ENCODE peak calls at places on chromosomes 4 and X, in ten cellular contexts. L is A549, D is K562, G is sigmoid colon, Q is suprapubic skin, H is H1, O is lower leg skin, W is tibial nerve, F is IMR-90, S is heart left ventricle. I is an unnamed sample.

GRCh38 chrX:70082723-70083122 is 20.5 kb downstream of the OTUD6A start:
- DNase-seq in L (no peak), D (no peak), G (no peak), Q (no peak), H (no peak), O (no peak), W (no peak), F (no peak), S (no peak), I (no peak)

GRCh38 chr4:22462693-22463092 is 53.2 kb downstream of the ADGRA3 start:
- DNase-seq in L (no peak), D (no peak), G (no peak), Q (no peak), H (no peak), O (no peak), W (no peak), F (no peak), S (no peak), I (no peak)

GRCh38 chrX:119155416-119156035 is 27.9 kb upstream of the KIAA1210 start:
- DNase-seq in L (peak), D (no peak), G (no peak), Q (no peak), H (no peak), O (no peak), W (no peak), F (peak), S (no peak), I (no peak)

GRCh38 chr4:176601156-176601555 is 191.6 kb downstream of the VEGFC start:
- DNase-seq in L (peak), D (no peak), G (no peak), Q (no peak), H (no peak), O (no peak), W (no peak), F (no peak), S (no peak), I (no peak)

GRCh38 chr4:17332483-17332882 is 179.4 kb downstream of the QDPR start:
- DNase-seq in L (no peak), D (no peak), G (no peak), Q (no peak), H (no peak), O (no peak), W (no peak), F (no peak), S (no peak), I (no peak)

GRCh38 chr4:9877123-9877522 is 95.7 kb downstream of the DRD5 start:
- DNase-seq in L (no peak), D (no peak), G (no peak), Q (no peak), H (no peak), O (peak), W (no peak), F (no peak), S (no peak), I (no peak)

GRCh38 chr4:127870688-127871087 is 10.0 kb upstream of the PLK4 start:
- DNase-seq in L (peak), D (no peak), G (no peak), Q (no peak), H (no peak), O (no peak), W (no peak), F (peak), S (no peak), I (peak)

GRCh38 chr4:95627709-95628108 is 78.9 kb upstream of the UNC5C start:
- DNase-seq in L (no peak), D (no peak), G (no peak), Q (no peak), H (no peak), O (no peak), W (no peak), F (no peak), S (no peak), I (no peak)

GRCh38 chr4:137909910-137910309 is 332.2 kb downstream of the SLC7A11 start:
- DNase-seq in L (no peak), D (no peak), G (no peak), Q (no peak), H (peak), O (no peak), W (peak), F (no peak), S (peak), I (peak)

GRCh38 chrX:6738518-6739470 is 203.9 kb upstream of the VCX3A start:
- DNase-seq in L (no peak), D (no peak), G (no peak), Q (no peak), H (no peak), O (no peak), W (no peak), F (no peak), S (no peak), I (no peak)

GRCh38 chr4:110510955-110511544 is 35.1 kb downstream of the ENPEP start:
- DNase-seq in L (peak), D (peak), G (no peak), Q (no peak), H (no peak), O (no peak), W (no peak), F (peak), S (no peak), I (no peak)

GRCh38 chr4:16663722-16664121 is 234.7 kb downstream of the LDB2 start:
- DNase-seq in L (no peak), D (no peak), G (no peak), Q (no peak), H (no peak), O (no peak), W (no peak), F (no peak), S (no peak), I (no peak)

GRCh38 chr4:24799196-24799543 is 3.8 kb downstream of the SOD3 start:
- DNase-seq in L (no peak), D (no peak), G (no peak), Q (no peak), H (no peak), O (no peak), W (no peak), F (no peak), S (no peak), I (no peak)

GRCh38 chrX:111095974-111096870 is at the start of gene PAK3:
- DNase-seq in L (peak), D (no peak), G (peak), Q (peak), H (peak), O (no peak), W (no peak), F (peak), S (peak), I (peak)

GRCh38 chr4:157806176-157806575 is 366.6 kb downstream of the GASK1B start:
- DNase-seq in L (no peak), D (no peak), G (no peak), Q (no peak), H (no peak), O (no peak), W (no peak), F (no peak), S (no peak), I (no peak)

GRCh38 chr4:145069361-145069760 is 28.6 kb downstream of the ANAPC10 start:
- DNase-seq in L (no peak), D (no peak), G (no peak), Q (no peak), H (no peak), O (no peak), W (no peak), F (peak), S (no peak), I (no peak)

GRCh38 chr4:147160908-147161513 is 215.3 kb upstream of the TTC29 start:
- DNase-seq in L (peak), D (peak), G (no peak), Q (no peak), H (no peak), O (no peak), W (no peak), F (peak), S (no peak), I (peak)

GRCh38 chr4:13218316-13218958 is 265.7 kb downstream of the RAB28 start:
- DNase-seq in L (no peak), D (no peak), G (peak), Q (no peak), H (no peak), O (no peak), W (no peak), F (no peak), S (no peak), I (no peak)

GRCh38 chrX:151359931-151360871 is 36.8 kb upstream of the VMA21 start:
- DNase-seq in L (no peak), D (peak), G (no peak), Q (no peak), H (peak), O (no peak), W (no peak), F (no peak), S (no peak), I (peak)

GRCh38 chr4:15451181-15451865 is 18.4 kb upstream of the CC2D2A start:
- DNase-seq in L (no peak), D (no peak), G (no peak), Q (no peak), H (no peak), O (no peak), W (no peak), F (peak), S (no peak), I (no peak)

GRCh38 chr4:1767770-1768366 is 25.2 kb upstream of the FGFR3 start:
- DNase-seq in L (peak), D (peak), G (no peak), Q (no peak), H (peak), O (no peak), W (no peak), F (peak), S (no peak), I (peak)
- TF ChIP-seq CTCF in L (peak), D (peak), G (no peak), Q (no peak), H (peak), O (no peak), W (no peak), F (peak), S (no peak), I (no peak)

GRCh38 chr4:140756292-140757219 is at the start of gene TBC1D9:
- DNase-seq in L (peak), D (no peak), G (peak), Q (peak), H (peak), O (peak), W (peak), F (peak), S (peak), I (peak)
- TF ChIP-seq POLR2A in L (peak), D (no peak), G (no peak), Q (no peak), H (peak), O (no peak), W (peak), F (no peak), S (peak), I (peak)

GRCh38 chrX:56503941-56504673 is 59.3 kb upstream of the UBQLN2 start:
- DNase-seq in L (peak), D (no peak), G (no peak), Q (no peak), H (no peak), O (no peak), W (no peak), F (no peak), S (no peak), I (no peak)
- TF ChIP-seq CTCF in L (no peak), D (no peak), G (peak), Q (no peak), H (no peak), O (no peak), W (no peak), F (no peak), S (no peak), I (no peak)

GRCh38 chr4:118836763-118837507 is 1.0 kb upstream of the SEC24D start:
- DNase-seq in L (no peak), D (no peak), G (no peak), Q (no peak), H (no peak), O (no peak), W (no peak), F (no peak), S (no peak), I (no peak)

GRCh38 chr4:118834960-118835895 is 698 bp downstream of the SEC24D start:
- DNase-seq in L (peak), D (peak), G (peak), Q (peak), H (no peak), O (peak), W (peak), F (peak), S (peak), I (peak)

GRCh38 chr4:118834070-118834469 is 1.9 kb downstream of the SEC24D start:
- DNase-seq in L (no peak), D (no peak), G (no peak), Q (no peak), H (no peak), O (no peak), W (no peak), F (no peak), S (no peak), I (no peak)

GRCh38 chr4:118833192-118833820 is 2.6 kb downstream of the SEC24D start:
- DNase-seq in L (no peak), D (no peak), G (no peak), Q (no peak), H (no peak), O (no peak), W (no peak), F (no peak), S (no peak), I (no peak)

GRCh38 chr4:118835896-118836762 is at the start of gene SEC24D:
- DNase-seq in L (peak), D (peak), G (peak), Q (peak), H (peak), O (peak), W (peak), F (peak), S (peak), I (peak)
- TF ChIP-seq POLR2A in L (no peak), D (peak), G (peak), Q (no peak), H (peak), O (peak), W (peak), F (peak), S (peak), I (peak)

DNA sequence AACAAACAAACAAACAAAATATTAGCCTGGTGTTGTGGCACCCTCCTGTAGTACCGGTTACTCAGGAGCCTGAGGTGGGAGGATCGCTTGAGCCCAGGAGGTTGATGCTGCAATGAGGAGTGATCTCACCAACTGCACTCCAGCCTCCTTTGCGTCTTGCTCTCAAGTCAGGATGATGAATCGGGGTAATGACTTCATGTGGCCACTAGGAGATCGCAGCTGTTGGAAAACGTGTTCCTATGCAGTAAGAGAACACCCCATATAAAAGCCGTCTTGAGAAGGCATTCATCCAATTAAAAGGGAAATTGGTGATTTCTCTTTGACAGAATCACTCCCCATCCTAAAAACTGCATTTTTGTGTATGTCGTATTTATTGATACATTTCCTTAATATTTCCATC is 6.9 kb downstream of the CCNB3 start:
- DNase-seq in L (peak), D (no peak), G (no peak), Q (no peak), H (no peak), O (peak), W (no peak), F (peak), S (no peak), I (no peak)
- TF ChIP-seq CTCF in L (peak), D (peak), G (no peak), Q (no peak), H (peak), O (no peak), W (no peak), F (no peak), S (peak), I (no peak)

GRCh38 chr4:185656467-185656890 is 121.2 kb upstream of the PDLIM3 start:
- DNase-seq in L (no peak), D (no peak), G (peak), Q (no peak), H (peak), O (no peak), W (no peak), F (peak), S (peak), I (peak)
- TF ChIP-seq POLR2A in L (no peak), D (no peak), G (peak), Q (no peak), H (no peak), O (no peak), W (no peak), F (no peak), S (no peak), I (no peak)

DNA sequence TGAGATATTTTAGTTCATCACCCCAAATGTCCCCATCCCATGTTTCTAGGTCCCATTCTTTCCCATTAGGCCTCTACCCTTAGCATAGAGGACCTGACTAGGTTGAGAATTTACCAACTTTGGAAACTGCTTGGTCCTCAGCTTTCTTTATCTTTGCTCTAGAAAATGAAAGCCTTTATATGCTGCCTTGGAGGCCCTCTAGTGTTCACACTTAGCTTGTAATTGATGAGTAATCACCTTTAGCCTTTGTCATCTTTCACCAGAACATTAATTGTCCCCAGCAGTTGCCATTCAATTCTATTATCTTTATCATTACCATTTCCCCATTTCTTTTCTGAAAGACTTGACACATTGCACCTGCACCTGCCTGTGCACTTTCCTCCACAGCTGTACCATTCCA is 589.2 kb upstream of the NR3C2 start:
- DNase-seq in L (no peak), D (no peak), G (no peak), Q (no peak), H (no peak), O (no peak), W (no peak), F (peak), S (no peak), I (peak)
- TF ChIP-seq CTCF in L (no peak), D (no peak), G (no peak), Q (no peak), H (peak), O (no peak), W (peak), F (peak), S (peak), I (peak)

GRCh38 chr4:185535818-185536729 is 767 bp upstream of the PDLIM3 start:
- DNase-seq in L (no peak), D (no peak), G (peak), Q (no peak), H (no peak), O (peak), W (no peak), F (no peak), S (peak), I (peak)
- TF ChIP-seq POLR2A in L (no peak), D (no peak), G (no peak), Q (no peak), H (no peak), O (no peak), W (no peak), F (no peak), S (peak), I (peak)

DNA sequence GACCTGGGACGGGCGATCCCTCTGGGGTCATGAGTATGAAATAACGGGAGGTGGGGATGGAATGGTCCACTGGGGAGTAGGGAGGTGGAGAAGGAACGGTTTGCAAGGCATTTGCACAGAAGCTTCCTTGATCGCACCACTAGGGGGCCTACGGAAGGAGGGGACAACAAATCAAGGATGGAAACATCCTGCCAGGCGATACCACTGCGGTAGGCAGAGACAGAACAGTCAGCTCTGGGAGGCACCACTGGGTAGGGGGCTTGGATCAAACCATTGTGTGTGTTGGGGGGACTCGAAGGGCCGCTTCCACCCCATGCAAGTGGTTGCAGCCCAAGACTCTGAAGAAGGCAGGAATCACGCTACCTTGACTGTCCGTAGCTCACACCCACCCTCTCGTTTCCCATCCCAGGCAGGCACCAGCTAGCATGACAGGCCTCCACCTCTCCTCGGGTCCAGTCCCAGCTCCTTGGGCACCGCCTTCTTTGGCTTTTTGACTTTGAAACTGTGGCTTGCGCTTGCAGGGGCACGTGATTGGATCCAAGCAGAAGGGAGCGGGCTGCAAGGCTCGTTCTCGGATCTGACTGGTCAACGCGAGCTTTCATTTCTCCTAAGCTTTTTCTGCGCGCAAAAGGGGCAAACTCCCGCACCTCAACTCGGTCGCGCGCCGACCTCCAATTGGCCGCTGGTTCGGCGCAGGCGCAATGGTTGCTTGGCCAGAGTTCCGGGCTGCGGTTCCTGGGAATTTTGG is 28.4 kb downstream of the GAGE1 start:
- DNase-seq in L (peak), D (peak), G (no peak), Q (no peak), H (peak), O (no peak), W (no peak), F (no peak), S (no peak), I (peak)
- TF ChIP-seq CTCF in L (peak), D (peak), G (no peak), Q (no peak), H (peak), O (no peak), W (no peak), F (no peak), S (peak), I (no peak)

GRCh38 chr4:100022792-100023222 is 72.7 kb upstream of the H2AZ1 start:
- DNase-seq in L (no peak), D (no peak), G (no peak), Q (no peak), H (peak), O (no peak), W (no peak), F (no peak), S (no peak), I (no peak)

GRCh38 chr4:100023800-100024199 is 73.7 kb upstream of the H2AZ1 start:
- DNase-seq in L (no peak), D (no peak), G (no peak), Q (no peak), H (no peak), O (no peak), W (no peak), F (no peak), S (no peak), I (no peak)

DNA sequence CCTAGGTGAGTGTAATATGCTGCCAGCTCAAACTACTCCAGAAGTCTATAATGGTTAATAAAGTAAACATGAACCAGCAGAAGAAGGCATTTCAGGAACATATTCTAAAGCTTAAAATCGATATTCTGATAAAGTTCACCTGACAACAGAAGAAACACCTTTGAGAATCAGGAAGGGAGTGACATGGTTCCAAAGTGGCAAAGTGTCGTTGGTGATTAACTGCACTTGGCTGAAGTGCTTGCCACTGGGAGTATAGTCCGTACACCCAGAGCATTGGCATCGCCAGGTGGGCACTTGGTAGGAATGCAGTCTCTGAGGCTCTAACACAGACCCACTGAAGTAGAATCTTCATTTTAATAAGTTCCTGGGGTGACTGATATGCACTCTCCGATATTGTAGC is 76.0 kb upstream of the H2AZ1 start:
- DNase-seq in L (no peak), D (no peak), G (no peak), Q (no peak), H (no peak), O (no peak), W (no peak), F (no peak), S (no peak), I (no peak)
- TF ChIP-seq POLR2A in L (no peak), D (no peak), G (no peak), Q (no peak), H (no peak), O (no peak), W (no peak), F (no peak), S (no peak), I (no peak)